ENCODE peak calls at places on chromosomes 3 and 15, in seven cellular contexts. N, L, R, T, J, S and E are unnamed samples.

GRCh38 chr15:77024273-77025065 is 29.5 kb downstream of the PSTPIP1 start:
- DNase-seq in J (peak; percentile 83), S (no peak), L (peak; percentile 37), N (peak; percentile 84), R (peak; percentile 56), T (no peak), E (no peak)

GRCh38 chr15:92574161-92574560 is 81.4 kb downstream of the FAM174B start:
- DNase-seq in T (no peak), R (no peak), N (no peak), J (no peak), S (no peak), L (no peak), E (no peak)

GRCh38 chr3:87225659-87226058 is 1.4 kb upstream of the CHMP2B start:
- DNase-seq in N (no peak), R (no peak), T (no peak), L (no peak), S (no peak), J (no peak), E (no peak)

GRCh38 chr3:50687916-50688315 is 13.2 kb downstream of the DOCK3 start:
- DNase-seq in S (no peak), L (no peak), J (no peak), R (no peak), N (no peak), T (no peak), E (no peak)

GRCh38 chr3:100254168-100254777 is 6.5 kb upstream of the TBC1D23 start:
- DNase-seq in R (peak; percentile 83), J (peak; percentile 45), T (no peak), S (no peak), L (peak; percentile 74), N (peak; percentile 48), E (no peak)

GRCh38 chr3:63878394-63879089 is 14.9 kb downstream of the ATXN7 start:
- DNase-seq in L (no peak), S (no peak), J (no peak), R (no peak), N (no peak), T (no peak), E (no peak)

GRCh38 chr15:83845230-83845629 is 191.3 kb downstream of the ADAMTSL3 start:
- DNase-seq in L (no peak), T (no peak), N (no peak), S (no peak), J (no peak), R (no peak), E (no peak)

GRCh38 chr3:129562803-129563202 is 19.8 kb downstream of the H1-8 start:
- DNase-seq in S (no peak), J (no peak), T (no peak), N (no peak), L (no peak), R (no peak), E (no peak)

GRCh38 chr3:111616417-111617105 is 21.4 kb upstream of the ZBED2 start:
- DNase-seq in J (no peak), S (no peak), N (peak; percentile 74), L (no peak), T (no peak), R (no peak), E (peak; percentile 39)

GRCh38 chr3:46861293-46861995 is 1.8 kb downstream of the MYL3 start:
- DNase-seq in L (no peak), T (no peak), S (no peak), N (no peak), J (peak; percentile 74), R (no peak), E (no peak)

GRCh38 chr3:141680620-141681389 is 57.3 kb upstream of the RNF7 start:
- DNase-seq in L (peak; percentile 47), R (peak; percentile 80), N (no peak), S (no peak), T (no peak), J (no peak), E (no peak)

GRCh38 chr3:9064853-9065252 is 101.6 kb upstream of the RAD18 start:
- DNase-seq in T (no peak), R (no peak), S (no peak), L (no peak), N (no peak), J (no peak), E (no peak)

GRCh38 chr3:11159421-11159904 is 5.2 kb downstream of the HRH1 start:
- DNase-seq in N (no peak), R (no peak), L (no peak), T (no peak), S (no peak), J (peak; percentile 58), E (no peak)

GRCh38 chr3:110625126-110625798 is 446.4 kb upstream of the NECTIN3 start:
- DNase-seq in R (peak; percentile 89), T (no peak), L (no peak), N (no peak), J (no peak), S (no peak), E (no peak)

GRCh38 chr3:11168881-11169805 is 14.8 kb downstream of the HRH1 start:
- DNase-seq in J (no peak), L (no peak), S (no peak), N (no peak), T (no peak), R (no peak), E (no peak)

GRCh38 chr3:167228135-167228534 is 152.0 kb downstream of the ZBBX start:
- DNase-seq in N (no peak), L (no peak), J (no peak), S (no peak), T (no peak), R (no peak), E (no peak)

GRCh38 chr3:197151562-197151961 is 121.9 kb upstream of the MELTF start:
- DNase-seq in N (no peak), J (peak; percentile 42), T (no peak), R (no peak), S (no peak), L (peak; percentile 10), E (no peak)

GRCh38 chr3:126873416-126873815 is 109.5 kb upstream of the PLXNA1 start:
- DNase-seq in L (no peak), S (no peak), J (no peak), T (no peak), N (no peak), R (no peak), E (no peak)